ENCODE peak calls at places on chromosomes 16 and 17, in six cellular contexts. One of them, this sample, is unnamed.
A peak's percentile ranks its signal among the peaks of the same experiment; 100 is the strongest.

GRCh38 chr17:63378411-63379076 is 67.6 kb downstream of the CYB561 start:
- DNase-seq in stimulated activated CD4-positive, alpha-beta T cell treated with anti-CD3 and anti-CD28 coated beads, Interleukin-15, amount 100 ng/mL, for 1 hour: no peak
- DNase-seq in WTC11: no peak
- DNase-seq in activated CD8-positive, alpha-beta T cell treated with anti-CD3 and anti-CD28 coated beads for 36 hours: no peak
- DNase-seq in MCF 10A: no peak
- DNase-seq in HEK293T: no peak
- DNase-seq in this sample: no peak

GRCh38 chr17:68860941-68861340 is 94.3 kb downstream of the ABCA8 start:
- DNase-seq in WTC11: no peak
- DNase-seq in MCF 10A: no peak
- DNase-seq in stimulated activated CD4-positive, alpha-beta T cell treated with anti-CD3 and anti-CD28 coated beads, Interleukin-15, amount 100 ng/mL, for 1 hour: no peak
- DNase-seq in activated CD8-positive, alpha-beta T cell treated with anti-CD3 and anti-CD28 coated beads for 36 hours: no peak
- DNase-seq in HEK293T: no peak
- DNase-seq in this sample: no peak

GRCh38 chr17:3529817-3530741 is 27.5 kb downstream of the TRPV3 start:
- DNase-seq in stimulated activated CD4-positive, alpha-beta T cell treated with anti-CD3 and anti-CD28 coated beads, Interleukin-15, amount 100 ng/mL, for 1 hour: no peak
- DNase-seq in MCF 10A: no peak
- DNase-seq in WTC11: peak; percentile 50
- DNase-seq in activated CD8-positive, alpha-beta T cell treated with anti-CD3 and anti-CD28 coated beads for 36 hours: no peak
- DNase-seq in HEK293T: no peak
- DNase-seq in this sample: no peak

GRCh38 chr16:1764971-1765370 is 6.4 kb downstream of the NME3 start:
- DNase-seq in WTC11: no peak
- DNase-seq in stimulated activated CD4-positive, alpha-beta T cell treated with anti-CD3 and anti-CD28 coated beads, Interleukin-15, amount 100 ng/mL, for 1 hour: no peak
- DNase-seq in HEK293T: no peak
- DNase-seq in MCF 10A: no peak
- DNase-seq in activated CD8-positive, alpha-beta T cell treated with anti-CD3 and anti-CD28 coated beads for 36 hours: no peak
- DNase-seq in this sample: no peak

GRCh38 chr17:71975998-71976649 is 144.7 kb upstream of the SOX9 start:
- DNase-seq in WTC11: peak; percentile 14
- DNase-seq in MCF 10A: peak; percentile 99
- DNase-seq in stimulated activated CD4-positive, alpha-beta T cell treated with anti-CD3 and anti-CD28 coated beads, Interleukin-15, amount 100 ng/mL, for 1 hour: no peak
- DNase-seq in activated CD8-positive, alpha-beta T cell treated with anti-CD3 and anti-CD28 coated beads for 36 hours: no peak
- DNase-seq in HEK293T: no peak
- DNase-seq in this sample: no peak

GRCh38 chr17:78759203-78759968 is 22.7 kb downstream of the CYTH1 start:
- DNase-seq in WTC11: no peak
- DNase-seq in HEK293T: no peak
- DNase-seq in activated CD8-positive, alpha-beta T cell treated with anti-CD3 and anti-CD28 coated beads for 36 hours: peak; percentile 90
- DNase-seq in stimulated activated CD4-positive, alpha-beta T cell treated with anti-CD3 and anti-CD28 coated beads, Interleukin-15, amount 100 ng/mL, for 1 hour: peak; percentile 51
- DNase-seq in MCF 10A: no peak
- DNase-seq in this sample: peak; percentile 64

GRCh38 chr16:24729967-24730815 is 740 bp downstream of the TNRC6A start:
- DNase-seq in activated CD8-positive, alpha-beta T cell treated with anti-CD3 and anti-CD28 coated beads for 36 hours: peak; percentile 61
- DNase-seq in MCF 10A: no peak
- DNase-seq in HEK293T: peak; percentile 56
- DNase-seq in stimulated activated CD4-positive, alpha-beta T cell treated with anti-CD3 and anti-CD28 coated beads, Interleukin-15, amount 100 ng/mL, for 1 hour: no peak
- DNase-seq in WTC11: peak; percentile 30
- DNase-seq in this sample: no peak

GRCh38 chr16:12262454-12263180 is 286.1 kb downstream of the SNX29 start:
- DNase-seq in HEK293T: no peak
- DNase-seq in MCF 10A: no peak
- DNase-seq in activated CD8-positive, alpha-beta T cell treated with anti-CD3 and anti-CD28 coated beads for 36 hours: no peak
- DNase-seq in stimulated activated CD4-positive, alpha-beta T cell treated with anti-CD3 and anti-CD28 coated beads, Interleukin-15, amount 100 ng/mL, for 1 hour: no peak
- DNase-seq in WTC11: no peak
- DNase-seq in this sample: no peak

GRCh38 chr17:50559674-50560184 is 786 bp upstream of the CACNA1G start:
- DNase-seq in stimulated activated CD4-positive, alpha-beta T cell treated with anti-CD3 and anti-CD28 coated beads, Interleukin-15, amount 100 ng/mL, for 1 hour: no peak
- DNase-seq in MCF 10A: no peak
- DNase-seq in WTC11: peak; percentile 94
- DNase-seq in activated CD8-positive, alpha-beta T cell treated with anti-CD3 and anti-CD28 coated beads for 36 hours: peak; percentile 63
- DNase-seq in HEK293T: peak; percentile 74
- DNase-seq in this sample: no peak

GRCh38 chr17:59859444-59860025 is 33.2 kb downstream of the TUBD1 start:
- DNase-seq in WTC11: no peak
- DNase-seq in HEK293T: no peak
- DNase-seq in stimulated activated CD4-positive, alpha-beta T cell treated with anti-CD3 and anti-CD28 coated beads, Interleukin-15, amount 100 ng/mL, for 1 hour: no peak
- DNase-seq in activated CD8-positive, alpha-beta T cell treated with anti-CD3 and anti-CD28 coated beads for 36 hours: no peak
- DNase-seq in MCF 10A: peak; percentile 44
- DNase-seq in this sample: no peak

GRCh38 chr17:64423881-64424280 is 25.0 kb upstream of the MILR1 start:
- DNase-seq in stimulated activated CD4-positive, alpha-beta T cell treated with anti-CD3 and anti-CD28 coated beads, Interleukin-15, amount 100 ng/mL, for 1 hour: no peak
- DNase-seq in activated CD8-positive, alpha-beta T cell treated with anti-CD3 and anti-CD28 coated beads for 36 hours: no peak
- DNase-seq in HEK293T: no peak
- DNase-seq in WTC11: no peak
- DNase-seq in MCF 10A: no peak
- DNase-seq in this sample: no peak

GRCh38 chr16:67923414-67924127 is 8.1 kb downstream of the CTRL start:
- DNase-seq in MCF 10A: no peak
- DNase-seq in HEK293T: no peak
- DNase-seq in activated CD8-positive, alpha-beta T cell treated with anti-CD3 and anti-CD28 coated beads for 36 hours: no peak
- DNase-seq in WTC11: no peak
- DNase-seq in stimulated activated CD4-positive, alpha-beta T cell treated with anti-CD3 and anti-CD28 coated beads, Interleukin-15, amount 100 ng/mL, for 1 hour: no peak
- DNase-seq in this sample: peak; percentile 60